ENCODE peak calls at places on chromosomes 16 and 17, in six cellular contexts. G is OCI-LY7, Q is Caco-2, I is lung, K is tibial nerve, T is gastrocnemius medialis. L is an unnamed sample.

GRCh38 chr17:4945944-4946280 is 2.4 kb downstream of the PFN1 start:
- DNase-seq in I (no peak), T (no peak), Q (no peak), G (no peak), K (no peak), L (no peak)

GRCh38 chr17:5226940-5227878 is 7.5 kb downstream of the SCIMP start:
- DNase-seq in T (no peak), Q (no peak), K (no peak), G (peak; percentile 71), I (peak; percentile 63), L (no peak)

GRCh38 chr16:30005341-30006094 is 5.3 kb downstream of the DOC2A start:
- DNase-seq in G (peak; percentile 59), I (no peak), T (no peak), K (no peak), Q (no peak), L (no peak)

GRCh38 chr16:81283044-81283443 is 31.7 kb upstream of the GAN start:
- DNase-seq in G (no peak), I (no peak), Q (no peak), T (no peak), K (no peak), L (no peak)

GRCh38 chr16:21663889-21664647 is at the start of gene OTOA:
- DNase-seq in G (no peak), K (no peak), T (no peak), Q (no peak), I (no peak), L (no peak)

GRCh38 chr16:19744670-19745069 is 26.6 kb downstream of the IQCK start:
- DNase-seq in T (no peak), Q (no peak), K (no peak), G (no peak), I (no peak), L (no peak)

GRCh38 chr16:11783319-11784047 is 13.6 kb downstream of the ZC3H7A start:
- DNase-seq in I (no peak), G (peak; percentile 47), T (no peak), Q (no peak), K (no peak), L (no peak)

GRCh38 chr17:48131216-48131824 is 23.8 kb downstream of the SNX11 start:
- DNase-seq in I (peak; percentile 56), Q (peak; percentile 89), G (peak; percentile 77), T (peak; percentile 43), K (no peak), L (no peak)

GRCh38 chr16:86531641-86532525 is 21.6 kb downstream of the FOXF1 start:
- DNase-seq in T (no peak), K (no peak), G (no peak), Q (no peak), I (no peak), L (peak; percentile 35)

GRCh38 chr16:17342031-17342430 is 128.7 kb downstream of the XYLT1 start:
- DNase-seq in G (no peak), I (no peak), K (no peak), T (no peak), Q (no peak), L (no peak)

GRCh38 chr16:30651124-30652004 is 604 bp downstream of the PRR14 start:
- DNase-seq in T (peak; percentile 36), I (peak; percentile 60), Q (no peak), G (peak; percentile 87), K (peak; percentile 26), L (peak; percentile 87)

GRCh38 chr17:65261682-65262636 is 124.8 kb downstream of the RGS9 start:
- DNase-seq in I (no peak), K (no peak), T (no peak), G (no peak), Q (no peak), L (no peak)

GRCh38 chr16:31352344-31353115 is 2.4 kb upstream of the ITGAX start:
- DNase-seq in K (no peak), I (no peak), G (peak; percentile 13), Q (no peak), T (no peak), L (no peak)

GRCh38 chr16:66520406-66521194 is 29.3 kb downstream of the TK2 start:
- DNase-seq in G (peak; percentile 15), K (no peak), Q (no peak), T (peak; percentile 43), I (peak; percentile 60), L (no peak)

GRCh38 chr16:66277311-66278070 is 89.0 kb upstream of the CDH5 start:
- DNase-seq in Q (no peak), T (no peak), G (no peak), I (no peak), K (no peak), L (no peak)

GRCh38 chr16:14289692-14290340 is 218.7 kb downstream of the MRTFB start:
- DNase-seq in G (peak; percentile 78), I (no peak), K (no peak), Q (peak; percentile 50), T (no peak), L (no peak)

GRCh38 chr17:48439875-48440505 is 10.0 kb upstream of the SKAP1 start:
- DNase-seq in I (no peak), G (peak; percentile 58), K (no peak), T (no peak), Q (no peak), L (no peak)

GRCh38 chr17:40699880-40700279 is 3.7 kb downstream of the KRT24 start:
- DNase-seq in G (no peak), Q (no peak), T (no peak), K (no peak), I (no peak), L (no peak)

GRCh38 chr16:825298-826061 is 24.9 kb upstream of the GNG13 start:
- DNase-seq in K (no peak), Q (no peak), T (no peak), G (no peak), I (no peak), L (peak; percentile 46)

GRCh38 chr16:86122681-86123342 is 223.8 kb downstream of the IRF8 start:
- DNase-seq in K (no peak), Q (no peak), I (no peak), G (no peak), T (no peak), L (no peak)

GRCh38 chr16:25691519-25692091 is at the start of gene HS3ST4:
- DNase-seq in G (no peak), Q (no peak), I (no peak), T (no peak), K (no peak), L (no peak)

GRCh38 chr16:67150058-67150832 is 553 bp downstream of the B3GNT9 start:
- DNase-seq in Q (peak; percentile 69), T (no peak), I (no peak), G (no peak), K (no peak), L (peak; percentile 59)

GRCh38 chr16:16009396-16009795 is 60.0 kb downstream of the ABCC1 start:
- DNase-seq in G (peak; percentile 33), Q (no peak), I (no peak), T (peak; percentile 83), K (no peak), L (peak; percentile 52)
- H3K36me3 ChIP-seq in G (peaks cover 58% of the 10 kb centered on the region), Q (no peaks in the 10 kb centered on the region), I (peaks cover 12% of the 10 kb centered on the region), T (no peaks in the 10 kb centered on the region), K (peaks cover 33% of the 10 kb centered on the region), L (peaks cover 8% of the 10 kb centered on the region)

GRCh38 chr16:70473446-70474319 is 19.3 kb downstream of the FCSK start:
- DNase-seq in G (peak; percentile 40), Q (no peak), I (no peak), T (no peak), K (no peak), L (no peak)

GRCh38 chr16:70468776-70469525 is 14.6 kb downstream of the FCSK start:
- DNase-seq in G (no peak), Q (no peak), K (no peak), I (no peak), T (no peak), L (no peak)

GRCh38 chr16:70472786-70473433 is 18.5 kb downstream of the FCSK start:
- DNase-seq in I (no peak), T (peak; percentile 50), G (no peak), Q (no peak), K (no peak), L (no peak)

GRCh38 chr16:70470141-70470926 is 15.9 kb downstream of the FCSK start:
- DNase-seq in T (no peak), G (no peak), K (no peak), Q (no peak), I (no peak), L (no peak)

DNA sequence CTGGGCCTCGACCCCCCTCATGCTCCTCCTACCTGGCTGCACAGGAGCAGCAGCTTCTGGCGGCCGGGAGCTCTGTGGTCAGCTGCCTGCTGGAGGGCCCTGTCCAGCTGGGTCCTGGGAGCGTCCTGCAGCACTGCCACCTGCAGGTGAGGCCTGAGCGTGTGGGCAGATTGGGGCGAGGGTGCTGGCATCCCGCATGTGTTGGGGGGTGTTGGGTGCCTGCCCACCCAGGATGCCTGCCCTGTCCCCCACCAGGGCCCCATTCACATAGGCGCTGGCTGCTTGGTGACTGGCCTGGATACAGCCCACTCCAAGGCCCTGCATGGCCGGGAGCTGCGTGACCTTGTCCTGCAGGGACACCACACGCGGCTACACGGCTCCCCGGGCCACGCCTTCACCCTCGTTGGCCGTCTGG is 16.5 kb downstream of the FCSK start:
- DNase-seq in T (peak; percentile 35), Q (peak; percentile 71), K (no peak), G (no peak), I (no peak), L (peak; percentile 46)
- TF ChIP-seq CTCF in T (peak; percentile 42), Q (peak; percentile 86), K (peak; percentile 62), G (peak; percentile 27), I (no peak), L (peak; percentile 42)

GRCh38 chr17:80152057-80152831 is 5.3 kb upstream of the EIF4A3 start:
- DNase-seq in K (no peak), T (no peak), Q (no peak), I (no peak), G (peak; percentile 42), L (no peak)
- H3K9me3 ChIP-seq in K (peaks cover 8% of the 10 kb centered on the region), T (no peaks in the 10 kb centered on the region), Q (peaks cover 27% of the 10 kb centered on the region), I (no peaks in the 10 kb centered on the region), G (peaks cover 25% of the 10 kb centered on the region), L (no peaks in the 10 kb centered on the region)

DNA sequence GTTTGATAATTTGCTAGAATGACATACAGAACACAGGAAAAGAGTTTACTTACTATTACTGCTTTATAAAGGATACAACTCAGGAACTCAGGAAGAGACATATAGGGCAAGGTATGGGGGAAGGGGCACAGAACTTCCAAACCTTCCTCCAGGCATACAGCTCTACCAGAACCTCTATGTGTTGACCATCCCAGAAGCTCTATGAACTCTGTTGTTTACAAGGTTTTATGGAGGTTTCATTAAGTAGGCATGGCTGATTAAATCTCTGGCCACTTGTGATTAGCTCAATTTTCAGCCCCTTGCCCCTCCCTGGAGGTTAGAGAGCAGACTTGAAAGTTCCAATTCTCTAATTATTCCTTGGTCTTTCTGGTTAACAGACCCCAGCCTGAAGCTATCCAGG is 60.2 kb upstream of the C17orf78 start:
- DNase-seq in I (no peak), Q (no peak), T (no peak), G (no peak), K (no peak), L (no peak)
- H3K36me3 ChIP-seq in I (peaks cover 2% of the 10 kb centered on the region), Q (no peaks in the 10 kb centered on the region), T (no peaks in the 10 kb centered on the region), G (peaks cover 47% of the 10 kb centered on the region), K (peaks cover 13% of the 10 kb centered on the region), L (no peaks in the 10 kb centered on the region)